ENCODE peak calls at places on chromosome 15, in nine cellular contexts. K, M, G, B, V, I, U, H and X are unnamed samples.
A peak's percentile ranks its signal among the peaks of the same experiment; 100 is the strongest.

GRCh38 chr15:35437157-35437556 is 108.8 kb downstream of the DPH6 start:
- DNase-seq in B (no peak), V (peak; percentile 6), I (no peak), M (no peak), K (peak; percentile 65), U (no peak), H (no peak), G (no peak), X (no peak)

GRCh38 chr15:93235926-93236781 is 147.1 kb upstream of the RGMA start:
- DNase-seq in K (no peak), U (no peak), M (no peak), I (no peak), G (no peak), H (no peak), B (no peak), V (no peak), X (no peak)

GRCh38 chr15:100017140-100017539 is 283.9 kb upstream of the LYSMD4 start:
- DNase-seq in K (no peak), M (no peak), I (no peak), B (no peak), H (peak; percentile 55), U (no peak), G (no peak), V (no peak), X (no peak)

GRCh38 chr15:39347453-39347852 is 233.4 kb upstream of the THBS1 start:
- DNase-seq in I (no peak), B (no peak), G (no peak), U (no peak), V (no peak), M (no peak), K (no peak), H (no peak), X (no peak)

GRCh38 chr15:68389936-68390790 is 41.8 kb downstream of the ITGA11 start:
- DNase-seq in K (peak; percentile 77), H (no peak), U (peak; percentile 38), I (peak; percentile 16), B (peak; percentile 58), V (no peak), M (no peak), G (peak; percentile 46), X (peak; percentile 63)

GRCh38 chr15:87345955-87346354 is 910.6 kb downstream of the NTRK3 start:
- DNase-seq in G (no peak), K (no peak), B (no peak), I (no peak), M (no peak), V (no peak), H (no peak), U (no peak), X (no peak)

GRCh38 chr15:98823012-98823458 is 174.7 kb downstream of the IGF1R start:
- DNase-seq in B (no peak), K (peak; percentile 71), V (peak; percentile 74), M (no peak), G (no peak), H (no peak), U (peak; percentile 71), I (peak; percentile 58), X (peak; percentile 69)

GRCh38 chr15:42549052-42549491 is 434 bp downstream of the HAUS2 start:
- DNase-seq in M (no peak), I (no peak), U (peak; percentile 34), G (no peak), K (peak; percentile 33), V (peak; percentile 14), H (no peak), B (no peak), X (no peak)

GRCh38 chr15:71329041-71329440 is 213.8 kb downstream of the THSD4 start:
- DNase-seq in G (no peak), V (no peak), U (peak; percentile 90), H (no peak), B (no peak), K (peak; percentile 55), M (no peak), I (no peak), X (no peak)

DNA sequence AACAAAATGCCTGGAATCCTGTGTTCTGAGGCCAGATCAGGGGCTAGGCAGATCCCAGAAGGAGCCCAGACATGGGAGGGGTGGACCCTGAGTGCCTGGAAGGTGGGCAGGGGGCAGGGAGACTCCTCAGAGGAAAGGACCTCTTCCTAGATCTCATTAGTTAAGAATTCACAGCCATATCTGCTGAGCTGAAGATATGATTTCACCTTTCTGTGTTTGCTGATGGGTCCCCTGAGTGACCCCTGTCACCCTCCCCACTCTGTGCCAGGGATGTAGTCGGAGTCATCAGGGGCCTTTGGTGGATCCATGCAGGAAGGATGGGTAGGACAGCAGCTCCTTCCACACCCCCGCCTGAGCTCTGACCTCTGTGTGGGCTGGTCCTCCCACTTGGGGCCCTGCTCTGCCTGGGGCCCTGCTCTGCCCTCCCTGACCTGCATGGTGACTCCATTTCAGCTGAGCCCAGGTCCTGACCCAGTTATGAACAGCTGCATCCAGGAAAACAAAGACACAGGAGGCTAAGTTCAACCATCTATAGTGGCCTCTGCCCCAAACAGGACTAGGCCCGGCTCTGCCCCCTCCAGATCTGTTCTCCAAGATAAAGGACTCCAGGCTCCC is 5.5 kb upstream of the DAPK2 start:
- DNase-seq in B (no peak), V (no peak), I (no peak), G (no peak), K (no peak), H (no peak), M (no peak), U (no peak), X (no peak)
- H3K4me3 ChIP-seq in B (no peak overlapping the region), V (no peak overlapping the region), I (no peak overlapping the region), G (no peak overlapping the region), K (no peak overlapping the region), H (no peak overlapping the region), M (no peak overlapping the region), U (no peak overlapping the region), X (no peak overlapping the region)

GRCh38 chr15:66588971-66589370 is 23.2 kb upstream of the LCTL start:
- DNase-seq in U (no peak), V (no peak), I (no peak), B (no peak), M (no peak), H (no peak), K (no peak), G (no peak), X (no peak)
- H3K4me3 ChIP-seq in U (no peak overlapping the region), V (no peak overlapping the region), I (no peak overlapping the region), B (no peak overlapping the region), M (no peak overlapping the region), H (no peak overlapping the region), K (no peak overlapping the region), G (no peak overlapping the region), X (no peak overlapping the region)

GRCh38 chr15:81296218-81296617 is 27.7 kb downstream of the STARD5 start:
- DNase-seq in B (no peak), G (no peak), I (no peak), M (no peak), H (no peak), U (no peak), V (no peak), K (no peak), X (no peak)

GRCh38 chr15:81298606-81299005 is 25.3 kb downstream of the STARD5 start:
- DNase-seq in H (no peak), G (no peak), B (no peak), M (no peak), I (no peak), U (no peak), K (no peak), V (no peak), X (no peak)

GRCh38 chr15:81296673-81297072 is 27.3 kb downstream of the STARD5 start:
- DNase-seq in G (peak; percentile 69), H (no peak), K (peak; percentile 54), B (no peak), U (no peak), I (no peak), V (no peak), M (no peak), X (no peak)

GRCh38 chr15:81297147-81297572 is 26.8 kb downstream of the STARD5 start:
- DNase-seq in K (peak; percentile 39), B (no peak), M (no peak), I (no peak), U (peak; percentile 68), H (peak; percentile 79), G (no peak), V (no peak), X (no peak)

DNA sequence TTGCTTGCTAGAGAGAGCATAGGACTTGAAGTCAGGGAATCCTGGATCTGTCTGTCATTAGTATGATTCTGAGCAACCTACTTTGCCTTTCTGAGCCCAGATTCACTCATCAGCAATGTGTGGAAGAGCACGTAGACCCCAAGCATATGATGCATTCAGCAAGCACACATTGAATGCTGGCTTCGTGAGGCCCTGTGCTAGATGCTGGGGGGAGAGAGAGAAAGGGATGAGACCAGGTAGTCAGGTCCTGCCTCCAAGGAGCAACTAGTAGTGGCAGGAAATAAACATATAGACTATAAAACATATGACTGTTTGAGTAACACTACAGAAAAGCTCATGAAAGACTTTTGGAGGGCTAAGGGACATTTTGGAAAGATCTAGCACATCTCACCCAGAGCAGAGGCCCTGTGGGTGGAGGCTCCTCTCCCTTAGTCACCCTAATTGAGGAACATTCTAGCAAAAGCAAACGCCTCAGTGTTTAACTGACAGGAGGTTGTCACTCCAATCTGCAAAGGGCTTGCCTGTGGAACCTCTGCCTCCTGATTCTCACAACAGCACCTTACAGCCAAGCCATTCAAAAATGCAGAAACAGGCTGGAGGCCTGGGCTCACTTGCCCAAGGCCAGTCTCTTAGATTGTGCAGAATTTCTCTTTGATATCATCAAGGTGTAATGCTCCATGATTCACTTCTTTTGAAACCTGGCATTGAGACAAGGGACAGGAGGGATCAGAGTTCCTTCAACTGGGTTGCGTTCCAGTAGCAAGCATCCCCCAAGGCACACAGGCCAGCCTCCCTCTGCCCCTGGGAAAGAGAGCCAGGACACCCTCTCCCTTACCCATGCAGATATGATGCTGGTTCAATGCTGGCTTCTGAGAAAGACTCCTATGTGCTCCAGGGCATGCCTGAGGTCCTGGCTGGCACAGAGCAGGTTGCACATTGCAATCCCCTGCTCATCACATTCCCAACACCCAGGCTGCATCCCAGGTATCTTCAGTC is 26.1 kb downstream of the STARD5 start:
- DNase-seq in V (no peak), U (no peak), K (no peak), G (no peak), B (no peak), M (no peak), I (no peak), H (no peak), X (no peak)
- H3K4me3 ChIP-seq in V (no peak overlapping the region), U (no peak overlapping the region), K (no peak overlapping the region), G (peak overlapping the region; percentile 73), B (no peak overlapping the region), M (peak overlapping the region; percentile 45), I (no peak overlapping the region), H (no peak overlapping the region), X (no peak overlapping the region)

GRCh38 chr15:41504751-41505492 is 8.7 kb downstream of the LTK start:
- DNase-seq in U (no peak), I (no peak), M (no peak), G (no peak), B (no peak), H (no peak), V (no peak), K (no peak), X (no peak)

GRCh38 chr15:41501191-41501917 is 7.7 kb downstream of the ITPKA start:
- DNase-seq in M (no peak), B (no peak), I (no peak), V (no peak), U (no peak), G (peak; percentile 40), K (no peak), H (no peak), X (no peak)

GRCh38 chr15:41501961-41502786 is 8.5 kb downstream of the ITPKA start:
- DNase-seq in I (no peak), H (no peak), G (no peak), B (no peak), U (no peak), V (no peak), M (no peak), K (peak; percentile 15), X (no peak)

GRCh38 chr15:41503669-41504010 is 10.0 kb downstream of the ITPKA start:
- DNase-seq in V (no peak), G (no peak), M (no peak), K (no peak), B (no peak), U (no peak), H (no peak), I (no peak), X (no peak)

GRCh38 chr15:41502787-41503668 is 9.4 kb downstream of the ITPKA start:
- DNase-seq in U (no peak), I (no peak), M (no peak), H (no peak), K (no peak), G (no peak), B (no peak), V (no peak), X (no peak)
- H3K4me3 ChIP-seq in U (no peak overlapping the region), I (no peak overlapping the region), M (peak overlapping the region; percentile 44), H (no peak overlapping the region), K (no peak overlapping the region), G (no peak overlapping the region), B (peak overlapping the region; percentile 6), V (no peak overlapping the region), X (no peak overlapping the region)